ENCODE peak calls at places on chromosomes 5 and 9, in seven cellular contexts. One of them, this sample, is unnamed.
A peak's percentile ranks its signal among the peaks of the same experiment; 100 is the strongest.

GRCh38 chr9:893843-894420 is 52.4 kb downstream of the DMRT1 start:
- DNase-seq in SK-N-SH: peak; percentile 56
- DNase-seq in stimulated activated CD4-positive, alpha-beta T cell treated with anti-CD3 and anti-CD28 coated beads, Interleukin-1b, Interleukin-23, amount 100 ng/mL, for 1 hour: no peak
- DNase-seq in caudate nucleus: no peak
- DNase-seq in ecto neural progenitor cell: peak; percentile 61
- DNase-seq in NCI-H1694 treated with DMSO at 0.1 percent for 48 hours: peak; percentile 76
- DNase-seq in activated CD4-positive, alpha-beta T cell treated with anti-CD3 and anti-CD28 coated beads, Interleukin-2, amount 50 U/mL, for 1 hour: peak; percentile 34
- DNase-seq in this sample: peak; percentile 8

GRCh38 chr9:126487856-126488255 is 125.9 kb upstream of the LMX1B start:
- DNase-seq in NCI-H1694 treated with DMSO at 0.1 percent for 48 hours: no peak
- DNase-seq in activated CD4-positive, alpha-beta T cell treated with anti-CD3 and anti-CD28 coated beads, Interleukin-2, amount 50 U/mL, for 1 hour: no peak
- DNase-seq in caudate nucleus: no peak
- DNase-seq in ecto neural progenitor cell: no peak
- DNase-seq in SK-N-SH: no peak
- DNase-seq in stimulated activated CD4-positive, alpha-beta T cell treated with anti-CD3 and anti-CD28 coated beads, Interleukin-1b, Interleukin-23, amount 100 ng/mL, for 1 hour: no peak
- DNase-seq in this sample: no peak

GRCh38 chr9:130555968-130556367 is 23.4 kb upstream of the FUBP3 start:
- DNase-seq in SK-N-SH: no peak
- DNase-seq in stimulated activated CD4-positive, alpha-beta T cell treated with anti-CD3 and anti-CD28 coated beads, Interleukin-1b, Interleukin-23, amount 100 ng/mL, for 1 hour: no peak
- DNase-seq in activated CD4-positive, alpha-beta T cell treated with anti-CD3 and anti-CD28 coated beads, Interleukin-2, amount 50 U/mL, for 1 hour: no peak
- DNase-seq in NCI-H1694 treated with DMSO at 0.1 percent for 48 hours: no peak
- DNase-seq in caudate nucleus: no peak
- DNase-seq in ecto neural progenitor cell: no peak
- DNase-seq in this sample: no peak

GRCh38 chr5:146878471-146879172 is at the start of gene PPP2R2B:
- DNase-seq in SK-N-SH: peak; percentile 86
- DNase-seq in NCI-H1694 treated with DMSO at 0.1 percent for 48 hours: peak; percentile 51
- DNase-seq in activated CD4-positive, alpha-beta T cell treated with anti-CD3 and anti-CD28 coated beads, Interleukin-2, amount 50 U/mL, for 1 hour: peak; percentile 36
- DNase-seq in caudate nucleus: peak; percentile 42
- DNase-seq in ecto neural progenitor cell: peak; percentile 83
- DNase-seq in stimulated activated CD4-positive, alpha-beta T cell treated with anti-CD3 and anti-CD28 coated beads, Interleukin-1b, Interleukin-23, amount 100 ng/mL, for 1 hour: peak; percentile 21
- DNase-seq in this sample: no peak

GRCh38 chr9:93009337-93010015 is 49.0 kb upstream of the SUSD3 start:
- DNase-seq in stimulated activated CD4-positive, alpha-beta T cell treated with anti-CD3 and anti-CD28 coated beads, Interleukin-1b, Interleukin-23, amount 100 ng/mL, for 1 hour: no peak
- DNase-seq in NCI-H1694 treated with DMSO at 0.1 percent for 48 hours: no peak
- DNase-seq in caudate nucleus: no peak
- DNase-seq in activated CD4-positive, alpha-beta T cell treated with anti-CD3 and anti-CD28 coated beads, Interleukin-2, amount 50 U/mL, for 1 hour: no peak
- DNase-seq in SK-N-SH: peak; percentile 7
- DNase-seq in ecto neural progenitor cell: no peak
- DNase-seq in this sample: no peak

GRCh38 chr5:117235814-117236213 is 661.2 kb upstream of the SEMA6A start:
- DNase-seq in activated CD4-positive, alpha-beta T cell treated with anti-CD3 and anti-CD28 coated beads, Interleukin-2, amount 50 U/mL, for 1 hour: no peak
- DNase-seq in ecto neural progenitor cell: no peak
- DNase-seq in caudate nucleus: no peak
- DNase-seq in NCI-H1694 treated with DMSO at 0.1 percent for 48 hours: no peak
- DNase-seq in stimulated activated CD4-positive, alpha-beta T cell treated with anti-CD3 and anti-CD28 coated beads, Interleukin-1b, Interleukin-23, amount 100 ng/mL, for 1 hour: no peak
- DNase-seq in SK-N-SH: no peak
- DNase-seq in this sample: no peak

GRCh38 chr5:150505816-150506215 is 2.1 kb upstream of the NDST1 start:
- DNase-seq in activated CD4-positive, alpha-beta T cell treated with anti-CD3 and anti-CD28 coated beads, Interleukin-2, amount 50 U/mL, for 1 hour: no peak
- DNase-seq in ecto neural progenitor cell: no peak
- DNase-seq in NCI-H1694 treated with DMSO at 0.1 percent for 48 hours: no peak
- DNase-seq in caudate nucleus: no peak
- DNase-seq in SK-N-SH: no peak
- DNase-seq in stimulated activated CD4-positive, alpha-beta T cell treated with anti-CD3 and anti-CD28 coated beads, Interleukin-1b, Interleukin-23, amount 100 ng/mL, for 1 hour: no peak
- DNase-seq in this sample: no peak

GRCh38 chr5:10536931-10537579 is 26.8 kb upstream of the ANKRD33B start:
- DNase-seq in NCI-H1694 treated with DMSO at 0.1 percent for 48 hours: no peak
- DNase-seq in SK-N-SH: no peak
- DNase-seq in caudate nucleus: no peak
- DNase-seq in stimulated activated CD4-positive, alpha-beta T cell treated with anti-CD3 and anti-CD28 coated beads, Interleukin-1b, Interleukin-23, amount 100 ng/mL, for 1 hour: no peak
- DNase-seq in activated CD4-positive, alpha-beta T cell treated with anti-CD3 and anti-CD28 coated beads, Interleukin-2, amount 50 U/mL, for 1 hour: no peak
- DNase-seq in ecto neural progenitor cell: no peak
- DNase-seq in this sample: peak; percentile 74

GRCh38 chr9:20593551-20593950 is 28.7 kb downstream of the MLLT3 start:
- DNase-seq in caudate nucleus: no peak
- DNase-seq in SK-N-SH: no peak
- DNase-seq in activated CD4-positive, alpha-beta T cell treated with anti-CD3 and anti-CD28 coated beads, Interleukin-2, amount 50 U/mL, for 1 hour: no peak
- DNase-seq in stimulated activated CD4-positive, alpha-beta T cell treated with anti-CD3 and anti-CD28 coated beads, Interleukin-1b, Interleukin-23, amount 100 ng/mL, for 1 hour: no peak
- DNase-seq in ecto neural progenitor cell: no peak
- DNase-seq in NCI-H1694 treated with DMSO at 0.1 percent for 48 hours: no peak
- DNase-seq in this sample: no peak

GRCh38 chr5:150125334-150125733 is 30.3 kb downstream of the PDGFRB start:
- DNase-seq in caudate nucleus: no peak
- DNase-seq in stimulated activated CD4-positive, alpha-beta T cell treated with anti-CD3 and anti-CD28 coated beads, Interleukin-1b, Interleukin-23, amount 100 ng/mL, for 1 hour: no peak
- DNase-seq in ecto neural progenitor cell: no peak
- DNase-seq in activated CD4-positive, alpha-beta T cell treated with anti-CD3 and anti-CD28 coated beads, Interleukin-2, amount 50 U/mL, for 1 hour: no peak
- DNase-seq in SK-N-SH: no peak
- DNase-seq in NCI-H1694 treated with DMSO at 0.1 percent for 48 hours: no peak
- DNase-seq in this sample: no peak

GRCh38 chr9:133129001-133129799 is 8.2 kb upstream of the RALGDS start:
- DNase-seq in ecto neural progenitor cell: no peak
- DNase-seq in SK-N-SH: peak; percentile 61
- DNase-seq in stimulated activated CD4-positive, alpha-beta T cell treated with anti-CD3 and anti-CD28 coated beads, Interleukin-1b, Interleukin-23, amount 100 ng/mL, for 1 hour: no peak
- DNase-seq in activated CD4-positive, alpha-beta T cell treated with anti-CD3 and anti-CD28 coated beads, Interleukin-2, amount 50 U/mL, for 1 hour: no peak
- DNase-seq in caudate nucleus: no peak
- DNase-seq in NCI-H1694 treated with DMSO at 0.1 percent for 48 hours: no peak
- DNase-seq in this sample: no peak

GRCh38 chr5:37735649-37736347 is 104.0 kb downstream of the GDNF start:
- DNase-seq in activated CD4-positive, alpha-beta T cell treated with anti-CD3 and anti-CD28 coated beads, Interleukin-2, amount 50 U/mL, for 1 hour: no peak
- DNase-seq in caudate nucleus: no peak
- DNase-seq in ecto neural progenitor cell: no peak
- DNase-seq in stimulated activated CD4-positive, alpha-beta T cell treated with anti-CD3 and anti-CD28 coated beads, Interleukin-1b, Interleukin-23, amount 100 ng/mL, for 1 hour: no peak
- DNase-seq in NCI-H1694 treated with DMSO at 0.1 percent for 48 hours: peak; percentile 27
- DNase-seq in SK-N-SH: no peak
- DNase-seq in this sample: no peak

GRCh38 chr5:73692166-73692640 is 66.2 kb downstream of the ARHGEF28 start:
- DNase-seq in NCI-H1694 treated with DMSO at 0.1 percent for 48 hours: no peak
- DNase-seq in activated CD4-positive, alpha-beta T cell treated with anti-CD3 and anti-CD28 coated beads, Interleukin-2, amount 50 U/mL, for 1 hour: no peak
- DNase-seq in caudate nucleus: no peak
- DNase-seq in stimulated activated CD4-positive, alpha-beta T cell treated with anti-CD3 and anti-CD28 coated beads, Interleukin-1b, Interleukin-23, amount 100 ng/mL, for 1 hour: no peak
- DNase-seq in SK-N-SH: no peak
- DNase-seq in ecto neural progenitor cell: no peak
- DNase-seq in this sample: no peak

GRCh38 chr9:95513722-95514121 is 3.0 kb downstream of the PTCH1 start:
- DNase-seq in ecto neural progenitor cell: no peak
- DNase-seq in SK-N-SH: no peak
- DNase-seq in caudate nucleus: no peak
- DNase-seq in NCI-H1694 treated with DMSO at 0.1 percent for 48 hours: no peak
- DNase-seq in stimulated activated CD4-positive, alpha-beta T cell treated with anti-CD3 and anti-CD28 coated beads, Interleukin-1b, Interleukin-23, amount 100 ng/mL, for 1 hour: no peak
- DNase-seq in activated CD4-positive, alpha-beta T cell treated with anti-CD3 and anti-CD28 coated beads, Interleukin-2, amount 50 U/mL, for 1 hour: no peak
- DNase-seq in this sample: no peak

GRCh38 chr9:129395633-129396364 is 217.7 kb upstream of the IER5L start:
- DNase-seq in caudate nucleus: no peak
- DNase-seq in stimulated activated CD4-positive, alpha-beta T cell treated with anti-CD3 and anti-CD28 coated beads, Interleukin-1b, Interleukin-23, amount 100 ng/mL, for 1 hour: no peak
- DNase-seq in ecto neural progenitor cell: no peak
- DNase-seq in activated CD4-positive, alpha-beta T cell treated with anti-CD3 and anti-CD28 coated beads, Interleukin-2, amount 50 U/mL, for 1 hour: no peak
- DNase-seq in NCI-H1694 treated with DMSO at 0.1 percent for 48 hours: no peak
- DNase-seq in SK-N-SH: no peak
- DNase-seq in this sample: no peak

GRCh38 chr9:95065224-95065623 is 252.3 kb downstream of the FANCC start:
- DNase-seq in caudate nucleus: no peak
- DNase-seq in activated CD4-positive, alpha-beta T cell treated with anti-CD3 and anti-CD28 coated beads, Interleukin-2, amount 50 U/mL, for 1 hour: no peak
- DNase-seq in stimulated activated CD4-positive, alpha-beta T cell treated with anti-CD3 and anti-CD28 coated beads, Interleukin-1b, Interleukin-23, amount 100 ng/mL, for 1 hour: no peak
- DNase-seq in ecto neural progenitor cell: no peak
- DNase-seq in NCI-H1694 treated with DMSO at 0.1 percent for 48 hours: no peak
- DNase-seq in SK-N-SH: no peak
- DNase-seq in this sample: no peak

GRCh38 chr9:119834064-119834620 is 464.9 kb upstream of the BRINP1 start:
- DNase-seq in activated CD4-positive, alpha-beta T cell treated with anti-CD3 and anti-CD28 coated beads, Interleukin-2, amount 50 U/mL, for 1 hour: no peak
- DNase-seq in SK-N-SH: no peak
- DNase-seq in ecto neural progenitor cell: no peak
- DNase-seq in NCI-H1694 treated with DMSO at 0.1 percent for 48 hours: no peak
- DNase-seq in stimulated activated CD4-positive, alpha-beta T cell treated with anti-CD3 and anti-CD28 coated beads, Interleukin-1b, Interleukin-23, amount 100 ng/mL, for 1 hour: no peak
- DNase-seq in caudate nucleus: no peak
- DNase-seq in this sample: no peak